ENCODE peak calls at places on chromosome 21, in four cellular contexts. E is hepatic stellate cell; Q is H54; P is stimulated activated CD4-positive, alpha-beta T cell treated with anti-CD3 and anti-CD28 coated beads, TNF-alpha, amount 100 ng/mL, for 4 hours. X is an unnamed sample.

GRCh38 chr21:44911384-44912157 is 9.1 kb downstream of the ITGB2 start:
- DNase-seq in Q (peak), E (no peak), P (no peak), X (peak)

GRCh38 chr21:38669186-38669585 is 136.5 kb upstream of the ETS2 start:
- DNase-seq in E (no peak), Q (no peak), P (no peak), X (no peak)

GRCh38 chr21:16424331-16424749 is 694.6 kb downstream of the USP25 start:
- DNase-seq in Q (no peak), E (no peak), P (no peak), X (no peak)

GRCh38 chr21:32412162-32412997 is at the start of gene EVA1C:
- DNase-seq in E (no peak), P (peak), Q (peak), X (peak)

GRCh38 chr21:31546402-31547155 is 112.9 kb upstream of the SOD1 start:
- DNase-seq in E (no peak), Q (no peak), P (no peak), X (no peak)

GRCh38 chr21:41979751-41980369 is 26.0 kb upstream of the C2CD2 start:
- DNase-seq in E (no peak), P (no peak), Q (no peak), X (no peak)

GRCh38 chr21:33655591-33656221 is 13.4 kb downstream of the ITSN1 start:
- DNase-seq in P (no peak), Q (peak), E (peak), X (peak)

GRCh38 chr21:46551636-46552241 is 53.1 kb downstream of the S100B start:
- DNase-seq in P (peak), Q (no peak), E (no peak), X (no peak)

GRCh38 chr21:32653326-32653901 is 41.2 kb upstream of the CFAP298 start:
- DNase-seq in Q (peak), P (no peak), E (peak), X (peak)

GRCh38 chr21:33089439-33089838 is 19.5 kb downstream of the OLIG1 start:
- DNase-seq in Q (no peak), P (no peak), E (no peak), X (no peak)

GRCh38 chr21:45050786-45051489 is 23.4 kb upstream of the ADARB1 start:
- DNase-seq in E (peak), P (no peak), Q (no peak), X (peak)

GRCh38 chr21:31193761-31194160 is 150.3 kb downstream of the TIAM1 start:
- DNase-seq in E (no peak), P (no peak), Q (no peak), X (no peak)

GRCh38 chr21:45392206-45392971 is 12.6 kb upstream of the COL18A1 start:
- DNase-seq in E (no peak), P (no peak), Q (no peak), X (no peak)

GRCh38 chr21:29091032-29091431 is 17.6 kb upstream of the CCT8 start:
- DNase-seq in E (peak), P (no peak), Q (peak), X (peak)

GRCh38 chr21:29084372-29084771 is 10.9 kb upstream of the CCT8 start:
- DNase-seq in E (no peak), P (no peak), Q (no peak), X (no peak)

GRCh38 chr21:36661511-36662309 is 37.2 kb upstream of the SIM2 start:
- DNase-seq in P (no peak), Q (no peak), E (peak), X (peak)

X was measured in SJSA1.